ENCODE peak calls at places on chromosomes 13 and 19, in ten cellular contexts. A is GM23338, Y is GM18507, F is hepatic stellate cell, R is cardiac fibroblast, B is fibroblast of the conjunctiva, T is lung, Q is activated T-cell treated with anti-CD3 and anti-CD28 coated beads for 1 hour, H is prostate gland, J is M059J. I is an unnamed sample.
A peak's percentile ranks its signal among the peaks of the same experiment; 100 is the strongest.

GRCh38 chr19:6528544-6529121 is 2.2 kb upstream of the TNFSF9 start:
- DNase-seq in H (no peak), R (peak; percentile 16), F (no peak), Y (no peak), B (no peak), T (no peak), Q (no peak), J (no peak), A (peak; percentile 53), I (no peak)

GRCh38 chr19:46841458-46842083 is 9.1 kb downstream of the AP2S1 start:
- DNase-seq in B (no peak), A (no peak), Q (no peak), J (peak; percentile 88), Y (no peak), R (peak; percentile 82), H (peak; percentile 67), T (no peak), F (peak; percentile 86), I (peak; percentile 51)

GRCh38 chr13:106104281-106104901 is 431.1 kb downstream of the EFNB2 start:
- DNase-seq in J (peak; percentile 95), H (no peak), A (no peak), Q (no peak), B (peak; percentile 51), F (peak; percentile 56), Y (no peak), R (peak; percentile 95), T (no peak), I (peak; percentile 91)

GRCh38 chr13:37277007-37277406 is 171.5 kb upstream of the CSNK1A1L start:
- DNase-seq in H (no peak), J (peak; percentile 7), Q (no peak), F (no peak), A (no peak), Y (no peak), B (no peak), R (no peak), T (no peak), I (no peak)

GRCh38 chr13:78138756-78139155 is 220.1 kb upstream of the EDNRB start:
- DNase-seq in H (no peak), A (no peak), Q (no peak), R (no peak), J (no peak), Y (no peak), F (no peak), T (no peak), B (no peak), I (no peak)

GRCh38 chr13:108276060-108276459 is 6.5 kb downstream of the TNFSF13B start:
- DNase-seq in F (no peak), H (no peak), B (no peak), Y (no peak), A (no peak), R (no peak), J (no peak), T (no peak), Q (no peak), I (no peak)

GRCh38 chr13:96020155-96020575 is 33.0 kb downstream of the UGGT2 start:
- DNase-seq in A (peak; percentile 74), H (peak; percentile 39), Y (peak; percentile 25), Q (no peak), B (peak; percentile 68), J (peak; percentile 57), R (peak; percentile 82), T (no peak), F (peak; percentile 36), I (peak; percentile 69)

GRCh38 chr19:31658993-31659896 is 310.0 kb upstream of the TSHZ3 start:
- DNase-seq in B (no peak), Y (no peak), R (no peak), J (no peak), T (no peak), A (no peak), H (no peak), Q (no peak), F (no peak), I (no peak)

GRCh38 chr19:53357821-53358581 is 7.5 kb upstream of the ZNF525 start:
- DNase-seq in Q (no peak), T (no peak), B (no peak), R (no peak), A (peak; percentile 85), Y (no peak), F (no peak), H (no peak), J (no peak), I (no peak)

GRCh38 chr19:46250057-46250456 is 20.5 kb downstream of the IGFL1 start:
- DNase-seq in Q (no peak), F (no peak), R (no peak), B (no peak), H (no peak), Y (no peak), A (no peak), T (no peak), J (no peak), I (no peak)

GRCh38 chr19:17565611-17566010 is 10.2 kb downstream of the COLGALT1 start:
- DNase-seq in F (peak; percentile 42), T (no peak), J (peak; percentile 34), Y (no peak), Q (no peak), A (no peak), R (no peak), H (no peak), B (no peak), I (peak; percentile 15)

GRCh38 chr19:38049105-38049649 is 142.2 kb downstream of the SIPA1L3 start:
- DNase-seq in F (no peak), A (no peak), Q (peak; percentile 29), T (no peak), R (peak; percentile 68), H (no peak), J (no peak), B (no peak), Y (no peak), I (no peak)

GRCh38 chr13:50979187-50979586 is 69.6 kb downstream of the RNASEH2B start:
- DNase-seq in Y (no peak), H (no peak), Q (no peak), F (no peak), J (no peak), B (no peak), T (no peak), R (no peak), A (no peak), I (no peak)

GRCh38 chr19:56098731-56099577 is 22.1 kb downstream of the ZNF787 start:
- DNase-seq in Q (no peak), H (no peak), A (no peak), R (no peak), F (no peak), B (no peak), T (no peak), J (no peak), Y (no peak), I (no peak)

GRCh38 chr13:110408286-110408685 is 101.2 kb downstream of the COL4A2 start:
- DNase-seq in B (no peak), F (no peak), H (no peak), T (no peak), R (no peak), A (no peak), Y (no peak), J (peak; percentile 57), Q (no peak), I (no peak)

GRCh38 chr19:28426110-28426901 is 786.6 kb downstream of the UQCRFS1 start:
- DNase-seq in B (no peak), F (no peak), A (no peak), J (no peak), R (no peak), H (no peak), Y (no peak), T (no peak), Q (no peak), I (no peak)

GRCh38 chr19:19749332-19750130 is 16.6 kb upstream of the ZNF14 start:
- DNase-seq in J (no peak), B (no peak), F (no peak), T (peak; percentile 21), A (no peak), Y (no peak), Q (no peak), H (no peak), R (no peak), I (no peak)

GRCh38 chr13:39913928-39914327 is 258.5 kb downstream of the COG6 start:
- DNase-seq in Y (no peak), B (peak; percentile 60), H (peak; percentile 53), J (peak; percentile 10), F (no peak), R (peak; percentile 94), Q (no peak), A (no peak), T (no peak), I (no peak)

GRCh38 chr13:27607125-27607524 is 13.2 kb downstream of the LNX2 start:
- DNase-seq in T (no peak), J (peak; percentile 78), B (peak; percentile 34), R (peak; percentile 89), Y (no peak), A (no peak), H (no peak), Q (no peak), F (peak; percentile 51), I (peak; percentile 76)

GRCh38 chr19:29429021-29429420 is 96.8 kb upstream of the VSTM2B start:
- DNase-seq in Q (no peak), J (no peak), Y (no peak), A (no peak), T (no peak), H (no peak), R (no peak), B (no peak), F (no peak), I (no peak)

GRCh38 chr13:41942462-41943094 is 18.3 kb downstream of the VWA8 start:
- DNase-seq in A (peak; percentile 73), B (peak; percentile 51), R (peak; percentile 63), Q (no peak), J (peak; percentile 33), Y (no peak), H (no peak), F (peak; percentile 21), T (no peak), I (peak; percentile 34)

GRCh38 chr19:28987177-28987576 is 225.8 kb downstream of the UQCRFS1 start:
- DNase-seq in B (no peak), A (no peak), T (no peak), Q (no peak), Y (no peak), F (no peak), R (no peak), J (no peak), H (no peak), I (no peak)

GRCh38 chr13:46731535-46731934 is 65.4 kb downstream of the ESD start:
- DNase-seq in H (no peak), Q (no peak), R (no peak), A (no peak), F (no peak), Y (no peak), B (no peak), J (no peak), T (no peak), I (no peak)

GRCh38 chr13:40651866-40652587 is 14.4 kb downstream of the FOXO1 start:
- DNase-seq in A (peak; percentile 83), R (no peak), B (no peak), J (no peak), H (no peak), Q (no peak), F (no peak), T (no peak), Y (no peak), I (no peak)

GRCh38 chr19:35291259-35291658 is 702 bp upstream of the MAG start:
- DNase-seq in F (no peak), Y (no peak), J (no peak), R (no peak), T (no peak), B (no peak), Q (no peak), A (no peak), H (no peak), I (no peak)

GRCh38 chr19:452829-453228 is 8.0 kb downstream of the SHC2 start:
- DNase-seq in R (no peak), Y (no peak), Q (no peak), H (no peak), J (no peak), B (no peak), T (no peak), A (no peak), F (no peak), I (no peak)

GRCh38 chr13:112958127-112958989 is 10.7 kb upstream of the MCF2L start:
- DNase-seq in J (peak; percentile 1), H (no peak), T (no peak), R (peak; percentile 18), Y (no peak), A (no peak), B (no peak), Q (no peak), F (no peak), I (peak; percentile 70)

I was measured in PC-3.